ENCODE peak calls at places on chromosomes 13 and 19, in nine cellular contexts. One of them, this sample, is unnamed.

GRCh38 chr13:44768775-44769578 is 192.8 kb upstream of the TSC22D1 start:
- DNase-seq in EL: no peak
- DNase-seq in SJCRH30: no peak
- DNase-seq in upper lobe of left lung: no peak
- DNase-seq in left ventricle myocardium superior: no peak
- DNase-seq in prostate gland: no peak
- DNase-seq in substantia nigra: no peak
- DNase-seq in NCI-H2081 treated with DMSO at 0.1 percent for 48 hours: no peak
- DNase-seq in stimulated activated CD4-positive, alpha-beta T cell treated with anti-CD3 and anti-CD28 coated beads, Interleukin-1b, Interleukin-23, amount 100 ng/mL, for 1 hour: no peak
- DNase-seq in this sample: no peak

GRCh38 chr19:19159534-19159933 is 10.5 kb downstream of the MEF2B start:
- DNase-seq in upper lobe of left lung: no peak
- DNase-seq in stimulated activated CD4-positive, alpha-beta T cell treated with anti-CD3 and anti-CD28 coated beads, Interleukin-1b, Interleukin-23, amount 100 ng/mL, for 1 hour: no peak
- DNase-seq in SJCRH30: no peak
- DNase-seq in left ventricle myocardium superior: no peak
- DNase-seq in EL: no peak
- DNase-seq in NCI-H2081 treated with DMSO at 0.1 percent for 48 hours: no peak
- DNase-seq in substantia nigra: no peak
- DNase-seq in prostate gland: no peak
- DNase-seq in this sample: no peak

GRCh38 chr13:20127563-20128458 is 33.0 kb downstream of the GJA3 start:
- DNase-seq in EL: peak
- DNase-seq in upper lobe of left lung: peak
- DNase-seq in left ventricle myocardium superior: peak
- DNase-seq in prostate gland: peak
- DNase-seq in substantia nigra: peak
- DNase-seq in SJCRH30: peak
- DNase-seq in NCI-H2081 treated with DMSO at 0.1 percent for 48 hours: no peak
- DNase-seq in stimulated activated CD4-positive, alpha-beta T cell treated with anti-CD3 and anti-CD28 coated beads, Interleukin-1b, Interleukin-23, amount 100 ng/mL, for 1 hour: no peak
- DNase-seq in this sample: peak

GRCh38 chr13:52615817-52616216 is 26.4 kb upstream of the HNRNPA1L2 start:
- DNase-seq in left ventricle myocardium superior: no peak
- DNase-seq in substantia nigra: no peak
- DNase-seq in NCI-H2081 treated with DMSO at 0.1 percent for 48 hours: no peak
- DNase-seq in upper lobe of left lung: no peak
- DNase-seq in prostate gland: no peak
- DNase-seq in stimulated activated CD4-positive, alpha-beta T cell treated with anti-CD3 and anti-CD28 coated beads, Interleukin-1b, Interleukin-23, amount 100 ng/mL, for 1 hour: no peak
- DNase-seq in SJCRH30: peak
- DNase-seq in EL: no peak
- DNase-seq in this sample: no peak

GRCh38 chr13:102261809-102262208 is 140.0 kb downstream of the FGF14 start:
- DNase-seq in upper lobe of left lung: no peak
- DNase-seq in SJCRH30: no peak
- DNase-seq in substantia nigra: no peak
- DNase-seq in EL: no peak
- DNase-seq in left ventricle myocardium superior: no peak
- DNase-seq in stimulated activated CD4-positive, alpha-beta T cell treated with anti-CD3 and anti-CD28 coated beads, Interleukin-1b, Interleukin-23, amount 100 ng/mL, for 1 hour: no peak
- DNase-seq in NCI-H2081 treated with DMSO at 0.1 percent for 48 hours: no peak
- DNase-seq in prostate gland: no peak
- DNase-seq in this sample: no peak

GRCh38 chr19:31438401-31439269 is 89.4 kb upstream of the TSHZ3 start:
- DNase-seq in NCI-H2081 treated with DMSO at 0.1 percent for 48 hours: no peak
- DNase-seq in SJCRH30: no peak
- DNase-seq in upper lobe of left lung: no peak
- DNase-seq in left ventricle myocardium superior: no peak
- DNase-seq in substantia nigra: no peak
- DNase-seq in stimulated activated CD4-positive, alpha-beta T cell treated with anti-CD3 and anti-CD28 coated beads, Interleukin-1b, Interleukin-23, amount 100 ng/mL, for 1 hour: no peak
- DNase-seq in prostate gland: no peak
- DNase-seq in EL: no peak
- DNase-seq in this sample: no peak

GRCh38 chr19:50309396-50310125 is 19.6 kb downstream of the KCNC3 start:
- DNase-seq in SJCRH30: no peak
- DNase-seq in NCI-H2081 treated with DMSO at 0.1 percent for 48 hours: no peak
- DNase-seq in prostate gland: no peak
- DNase-seq in EL: no peak
- DNase-seq in left ventricle myocardium superior: no peak
- DNase-seq in substantia nigra: no peak
- DNase-seq in upper lobe of left lung: no peak
- DNase-seq in stimulated activated CD4-positive, alpha-beta T cell treated with anti-CD3 and anti-CD28 coated beads, Interleukin-1b, Interleukin-23, amount 100 ng/mL, for 1 hour: no peak
- DNase-seq in this sample: peak

GRCh38 chr19:33905937-33906577 is 109.4 kb downstream of the KCTD15 start:
- DNase-seq in SJCRH30: no peak
- DNase-seq in stimulated activated CD4-positive, alpha-beta T cell treated with anti-CD3 and anti-CD28 coated beads, Interleukin-1b, Interleukin-23, amount 100 ng/mL, for 1 hour: no peak
- DNase-seq in EL: peak
- DNase-seq in left ventricle myocardium superior: peak
- DNase-seq in prostate gland: peak
- DNase-seq in NCI-H2081 treated with DMSO at 0.1 percent for 48 hours: no peak
- DNase-seq in upper lobe of left lung: peak
- DNase-seq in substantia nigra: no peak
- DNase-seq in this sample: peak

GRCh38 chr13:42574435-42575311 is 721 bp downstream of the TNFSF11 start:
- DNase-seq in prostate gland: no peak
- DNase-seq in substantia nigra: no peak
- DNase-seq in left ventricle myocardium superior: no peak
- DNase-seq in upper lobe of left lung: no peak
- DNase-seq in EL: no peak
- DNase-seq in SJCRH30: no peak
- DNase-seq in stimulated activated CD4-positive, alpha-beta T cell treated with anti-CD3 and anti-CD28 coated beads, Interleukin-1b, Interleukin-23, amount 100 ng/mL, for 1 hour: peak
- DNase-seq in NCI-H2081 treated with DMSO at 0.1 percent for 48 hours: no peak
- DNase-seq in this sample: peak

GRCh38 chr19:18708452-18709231 is 25.2 kb downstream of the CRTC1 start:
- DNase-seq in EL: no peak
- DNase-seq in substantia nigra: no peak
- DNase-seq in upper lobe of left lung: no peak
- DNase-seq in NCI-H2081 treated with DMSO at 0.1 percent for 48 hours: no peak
- DNase-seq in SJCRH30: no peak
- DNase-seq in prostate gland: no peak
- DNase-seq in left ventricle myocardium superior: peak
- DNase-seq in stimulated activated CD4-positive, alpha-beta T cell treated with anti-CD3 and anti-CD28 coated beads, Interleukin-1b, Interleukin-23, amount 100 ng/mL, for 1 hour: no peak
- DNase-seq in this sample: no peak

GRCh38 chr19:56423276-56423984 is 19.3 kb downstream of the ZNF583 start:
- DNase-seq in stimulated activated CD4-positive, alpha-beta T cell treated with anti-CD3 and anti-CD28 coated beads, Interleukin-1b, Interleukin-23, amount 100 ng/mL, for 1 hour: no peak
- DNase-seq in SJCRH30: peak
- DNase-seq in upper lobe of left lung: no peak
- DNase-seq in substantia nigra: no peak
- DNase-seq in left ventricle myocardium superior: no peak
- DNase-seq in prostate gland: no peak
- DNase-seq in EL: no peak
- DNase-seq in NCI-H2081 treated with DMSO at 0.1 percent for 48 hours: no peak
- DNase-seq in this sample: no peak

GRCh38 chr13:110407021-110407420 is 99.9 kb downstream of the COL4A2 start:
- DNase-seq in upper lobe of left lung: no peak
- DNase-seq in left ventricle myocardium superior: no peak
- DNase-seq in substantia nigra: no peak
- DNase-seq in EL: no peak
- DNase-seq in stimulated activated CD4-positive, alpha-beta T cell treated with anti-CD3 and anti-CD28 coated beads, Interleukin-1b, Interleukin-23, amount 100 ng/mL, for 1 hour: no peak
- DNase-seq in prostate gland: no peak
- DNase-seq in NCI-H2081 treated with DMSO at 0.1 percent for 48 hours: no peak
- DNase-seq in SJCRH30: no peak
- DNase-seq in this sample: no peak

GRCh38 chr19:47351545-47351944 is 2.4 kb downstream of the DHX34 start:
- DNase-seq in upper lobe of left lung: no peak
- DNase-seq in left ventricle myocardium superior: no peak
- DNase-seq in prostate gland: no peak
- DNase-seq in NCI-H2081 treated with DMSO at 0.1 percent for 48 hours: no peak
- DNase-seq in EL: peak
- DNase-seq in substantia nigra: no peak
- DNase-seq in stimulated activated CD4-positive, alpha-beta T cell treated with anti-CD3 and anti-CD28 coated beads, Interleukin-1b, Interleukin-23, amount 100 ng/mL, for 1 hour: no peak
- DNase-seq in SJCRH30: peak
- DNase-seq in this sample: no peak

GRCh38 chr19:46475976-46476375 is 4.6 kb upstream of the PNMA8A start:
- DNase-seq in EL: no peak
- DNase-seq in stimulated activated CD4-positive, alpha-beta T cell treated with anti-CD3 and anti-CD28 coated beads, Interleukin-1b, Interleukin-23, amount 100 ng/mL, for 1 hour: no peak
- DNase-seq in NCI-H2081 treated with DMSO at 0.1 percent for 48 hours: no peak
- DNase-seq in left ventricle myocardium superior: no peak
- DNase-seq in prostate gland: no peak
- DNase-seq in upper lobe of left lung: no peak
- DNase-seq in substantia nigra: no peak
- DNase-seq in SJCRH30: no peak
- DNase-seq in this sample: no peak

GRCh38 chr19:14536926-14537692 is 7.7 kb downstream of the TECR start:
- DNase-seq in SJCRH30: peak
- DNase-seq in upper lobe of left lung: peak
- DNase-seq in left ventricle myocardium superior: peak
- DNase-seq in stimulated activated CD4-positive, alpha-beta T cell treated with anti-CD3 and anti-CD28 coated beads, Interleukin-1b, Interleukin-23, amount 100 ng/mL, for 1 hour: no peak
- DNase-seq in substantia nigra: no peak
- DNase-seq in NCI-H2081 treated with DMSO at 0.1 percent for 48 hours: no peak
- DNase-seq in prostate gland: peak
- DNase-seq in EL: peak
- DNase-seq in this sample: peak

GRCh38 chr19:38149597-38149996 is 74.4 kb downstream of the DPF1 start:
- DNase-seq in NCI-H2081 treated with DMSO at 0.1 percent for 48 hours: no peak
- DNase-seq in SJCRH30: no peak
- DNase-seq in prostate gland: no peak
- DNase-seq in stimulated activated CD4-positive, alpha-beta T cell treated with anti-CD3 and anti-CD28 coated beads, Interleukin-1b, Interleukin-23, amount 100 ng/mL, for 1 hour: no peak
- DNase-seq in substantia nigra: no peak
- DNase-seq in EL: peak
- DNase-seq in upper lobe of left lung: no peak
- DNase-seq in left ventricle myocardium superior: no peak
- DNase-seq in this sample: no peak

GRCh38 chr19:4557971-4558941 is 1.2 kb downstream of the SEMA6B start:
- DNase-seq in EL: no peak
- DNase-seq in prostate gland: no peak
- DNase-seq in left ventricle myocardium superior: peak
- DNase-seq in SJCRH30: no peak
- DNase-seq in stimulated activated CD4-positive, alpha-beta T cell treated with anti-CD3 and anti-CD28 coated beads, Interleukin-1b, Interleukin-23, amount 100 ng/mL, for 1 hour: peak
- DNase-seq in NCI-H2081 treated with DMSO at 0.1 percent for 48 hours: no peak
- DNase-seq in upper lobe of left lung: peak
- DNase-seq in substantia nigra: no peak
- DNase-seq in this sample: peak

This sample was measured in WTC11.